ENCODE peak calls at places on chromosomes 2 and 18, in five cellular contexts. One of them, this sample, is unnamed.
A peak's percentile ranks its signal among the peaks of the same experiment; 100 is the strongest.

GRCh38 chr2:9189901-9190300 is 16.7 kb upstream of the ASAP2 start:
- DNase-seq in epithelial cell of esophagus: no peak
- DNase-seq in activated T-helper 1 cell treated with Interleukin-2 at 50 U/mL for 16 hours: no peak
- DNase-seq in nucleus accumbens: no peak
- DNase-seq in cerebellum: no peak
- DNase-seq in this sample: no peak

GRCh38 chr2:12501469-12502147 is 215.1 kb upstream of the TRIB2 start:
- DNase-seq in epithelial cell of esophagus: peak; percentile 32
- DNase-seq in cerebellum: no peak
- DNase-seq in nucleus accumbens: no peak
- DNase-seq in activated T-helper 1 cell treated with Interleukin-2 at 50 U/mL for 16 hours: peak; percentile 61
- DNase-seq in this sample: no peak

GRCh38 chr18:23963443-23964185 is 50.9 kb upstream of the TTC39C start:
- DNase-seq in cerebellum: no peak
- DNase-seq in epithelial cell of esophagus: peak; percentile 46
- DNase-seq in activated T-helper 1 cell treated with Interleukin-2 at 50 U/mL for 16 hours: no peak
- DNase-seq in nucleus accumbens: no peak
- DNase-seq in this sample: no peak

GRCh38 chr2:127400533-127400896 is 12.7 kb upstream of the MAP3K2 start:
- DNase-seq in nucleus accumbens: no peak
- DNase-seq in cerebellum: no peak
- DNase-seq in epithelial cell of esophagus: peak; percentile 35
- DNase-seq in activated T-helper 1 cell treated with Interleukin-2 at 50 U/mL for 16 hours: no peak
- DNase-seq in this sample: no peak

GRCh38 chr2:240310201-240310600 is 125.3 kb upstream of the GPC1 start:
- DNase-seq in nucleus accumbens: no peak
- DNase-seq in epithelial cell of esophagus: no peak
- DNase-seq in cerebellum: no peak
- DNase-seq in activated T-helper 1 cell treated with Interleukin-2 at 50 U/mL for 16 hours: no peak
- DNase-seq in this sample: no peak

GRCh38 chr2:131493199-131494018 is 1.2 kb upstream of the MZT2A start:
- DNase-seq in epithelial cell of esophagus: no peak
- DNase-seq in cerebellum: no peak
- DNase-seq in nucleus accumbens: no peak
- DNase-seq in activated T-helper 1 cell treated with Interleukin-2 at 50 U/mL for 16 hours: no peak
- DNase-seq in this sample: no peak

GRCh38 chr2:138602166-138602460 is 100.5 kb downstream of the SPOPL start:
- DNase-seq in activated T-helper 1 cell treated with Interleukin-2 at 50 U/mL for 16 hours: no peak
- DNase-seq in nucleus accumbens: no peak
- DNase-seq in epithelial cell of esophagus: no peak
- DNase-seq in cerebellum: no peak
- DNase-seq in this sample: no peak

GRCh38 chr2:103959174-103960125 is 894.5 kb upstream of the POU3F3 start:
- DNase-seq in nucleus accumbens: peak; percentile 37
- DNase-seq in activated T-helper 1 cell treated with Interleukin-2 at 50 U/mL for 16 hours: no peak
- DNase-seq in epithelial cell of esophagus: peak; percentile 34
- DNase-seq in cerebellum: peak; percentile 21
- DNase-seq in this sample: peak; percentile 55

GRCh38 chr18:68766433-68766832 is 31.4 kb upstream of the CCDC102B start:
- DNase-seq in epithelial cell of esophagus: no peak
- DNase-seq in cerebellum: no peak
- DNase-seq in activated T-helper 1 cell treated with Interleukin-2 at 50 U/mL for 16 hours: no peak
- DNase-seq in nucleus accumbens: no peak
- DNase-seq in this sample: no peak

GRCh38 chr2:161044937-161045336 is 115.3 kb upstream of the TANK start:
- DNase-seq in cerebellum: no peak
- DNase-seq in activated T-helper 1 cell treated with Interleukin-2 at 50 U/mL for 16 hours: no peak
- DNase-seq in nucleus accumbens: no peak
- DNase-seq in epithelial cell of esophagus: no peak
- DNase-seq in this sample: no peak

GRCh38 chr2:146077156-146077555 is 1557.2 kb upstream of the ZEB2 start:
- DNase-seq in activated T-helper 1 cell treated with Interleukin-2 at 50 U/mL for 16 hours: no peak
- DNase-seq in cerebellum: no peak
- DNase-seq in nucleus accumbens: no peak
- DNase-seq in epithelial cell of esophagus: peak; percentile 24
- DNase-seq in this sample: no peak

GRCh38 chr2:227228061-227228667 is 63.7 kb downstream of the COL4A3 start:
- DNase-seq in nucleus accumbens: peak; percentile 4
- DNase-seq in activated T-helper 1 cell treated with Interleukin-2 at 50 U/mL for 16 hours: no peak
- DNase-seq in epithelial cell of esophagus: peak; percentile 71
- DNase-seq in cerebellum: peak; percentile 2
- DNase-seq in this sample: peak; percentile 2

GRCh38 chr2:85831735-85832134 is 57.1 kb downstream of the ST3GAL5 start:
- DNase-seq in cerebellum: no peak
- DNase-seq in nucleus accumbens: no peak
- DNase-seq in activated T-helper 1 cell treated with Interleukin-2 at 50 U/mL for 16 hours: no peak
- DNase-seq in epithelial cell of esophagus: no peak
- DNase-seq in this sample: no peak

GRCh38 chr2:45178854-45179253 is 169.6 kb upstream of the SIX2 start:
- DNase-seq in activated T-helper 1 cell treated with Interleukin-2 at 50 U/mL for 16 hours: no peak
- DNase-seq in cerebellum: no peak
- DNase-seq in epithelial cell of esophagus: no peak
- DNase-seq in nucleus accumbens: no peak
- DNase-seq in this sample: no peak

This sample was measured in caudate nucleus.